ENCODE peak calls at places on chromosomes 7 and 10, in six cellular contexts. B is Panc1, V is transverse colon, Z is HCT116, D is spleen, H is upper lobe of left lung. X is an unnamed sample.
A peak's percentile ranks its signal among the peaks of the same experiment; 100 is the strongest.

GRCh38 chr10:103838851-103839512 is 16.4 kb downstream of the SH3PXD2A start:
- DNase-seq in V (no peak), H (no peak), Z (no peak), B (no peak), D (no peak), X (no peak)

GRCh38 chr7:1675036-1675671 is 5.1 kb downstream of the ELFN1 start:
- DNase-seq in H (peak; percentile 6), Z (no peak), D (no peak), V (no peak), B (no peak), X (no peak)

GRCh38 chr7:29297194-29297890 is 102.8 kb downstream of the CHN2 start:
- DNase-seq in H (no peak), Z (no peak), D (no peak), B (no peak), V (no peak), X (no peak)

GRCh38 chr10:88028654-88029053 is 165.2 kb downstream of the PTEN start:
- DNase-seq in B (no peak), H (no peak), Z (no peak), D (no peak), V (no peak), X (no peak)

GRCh38 chr10:104479906-104480579 is 126.4 kb downstream of the CFAP58 start:
- DNase-seq in H (no peak), V (no peak), B (no peak), Z (no peak), D (no peak), X (no peak)

GRCh38 chr7:157044943-157045660 is 34.6 kb upstream of the MNX1 start:
- DNase-seq in H (no peak), Z (no peak), V (no peak), D (no peak), B (no peak), X (no peak)

GRCh38 chr10:119859422-119860258 is 13.0 kb downstream of the MCMBP start:
- DNase-seq in B (no peak), Z (peak; percentile 59), V (no peak), H (no peak), D (no peak), X (no peak)

GRCh38 chr7:116626886-116627285 is 45.1 kb upstream of the MET start:
- DNase-seq in V (peak; percentile 25), D (no peak), Z (no peak), B (no peak), H (no peak), X (no peak)

GRCh38 chr10:102399217-102400021 is 3.9 kb downstream of the NFKB2 start:
- DNase-seq in B (no peak), H (peak; percentile 93), D (peak; percentile 99), V (peak; percentile 92), Z (peak; percentile 80), X (peak; percentile 85)

GRCh38 chr10:61973923-61974322 is 72.4 kb downstream of the ARID5B start:
- DNase-seq in H (no peak), Z (no peak), B (no peak), D (no peak), V (no peak), X (no peak)

GRCh38 chr10:15106352-15107013 is 9.3 kb downstream of the RPP38 start:
- DNase-seq in B (peak; percentile 57), D (peak; percentile 86), H (peak; percentile 83), V (peak; percentile 82), Z (peak; percentile 50), X (peak; percentile 74)

GRCh38 chr7:27992092-27992491 is 188.5 kb downstream of the JAZF1 start:
- DNase-seq in B (no peak), D (no peak), H (no peak), V (no peak), Z (no peak), X (no peak)

GRCh38 chr7:130560972-130561371 is 69.1 kb downstream of the MEST start:
- DNase-seq in H (no peak), Z (peak; percentile 26), B (peak; percentile 35), V (no peak), D (no peak), X (no peak)

GRCh38 chr7:98733036-98733435 is 116.0 kb downstream of the NPTX2 start:
- DNase-seq in V (peak; percentile 19), H (no peak), D (no peak), B (peak; percentile 25), Z (peak; percentile 85), X (no peak)

GRCh38 chr10:73911553-73912004 is 647 bp downstream of the PLAU start:
- DNase-seq in V (no peak), Z (no peak), B (no peak), H (peak; percentile 39), D (no peak), X (no peak)

GRCh38 chr7:149175150-149175549 is 20.2 kb upstream of the ZNF282 start:
- DNase-seq in B (no peak), H (no peak), Z (no peak), D (no peak), V (no peak), X (no peak)

GRCh38 chr7:149184274-149184673 is 11.1 kb upstream of the ZNF282 start:
- DNase-seq in Z (no peak), V (no peak), D (no peak), B (no peak), H (no peak), X (no peak)

GRCh38 chr7:149179241-149179640 is 16.1 kb upstream of the ZNF282 start:
- DNase-seq in D (no peak), B (no peak), Z (no peak), H (no peak), V (no peak), X (no peak)

GRCh38 chr7:149181136-149181790 is 14.1 kb upstream of the ZNF282 start:
- DNase-seq in V (no peak), D (no peak), B (no peak), H (no peak), Z (no peak), X (no peak)

DNA sequence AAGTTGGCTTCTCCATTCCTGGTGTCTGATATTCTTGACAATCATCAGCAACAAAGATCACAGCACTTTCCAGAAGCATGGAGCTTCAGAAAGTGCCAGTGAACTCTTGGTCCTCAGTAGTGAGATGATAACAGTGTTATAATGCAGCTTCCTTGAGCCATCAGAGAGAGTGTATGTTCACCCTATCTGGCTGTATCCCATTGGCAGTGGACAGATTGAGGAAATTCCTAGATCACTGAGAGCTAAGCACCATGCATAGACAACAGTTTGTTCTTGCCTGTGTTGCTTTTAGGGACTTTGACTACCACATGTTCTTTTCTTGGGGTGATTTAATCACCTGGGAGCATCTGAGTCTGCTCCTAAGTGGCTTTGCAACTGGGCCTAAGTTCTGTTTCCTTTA is 14.6 kb upstream of the ZNF282 start:
- DNase-seq in Z (no peak), B (no peak), H (no peak), V (no peak), D (no peak), X (no peak)
- TF ChIP-seq POLR2AphosphoS5 in Z (no peak), B (no peak), H (no peak), V (no peak), D (no peak), X (no peak)

GRCh38 chr7:31794851-31795250 is 107.8 kb downstream of the PPP1R17 start:
- DNase-seq in Z (no peak), V (no peak), D (no peak), B (no peak), H (no peak), X (no peak)

GRCh38 chr7:31785081-31785480 is 98.1 kb downstream of the PPP1R17 start:
- DNase-seq in V (no peak), D (no peak), B (no peak), H (no peak), Z (no peak), X (no peak)

GRCh38 chr7:31788445-31788844 is 101.4 kb downstream of the PPP1R17 start:
- DNase-seq in H (no peak), B (no peak), D (no peak), Z (no peak), V (no peak), X (no peak)

GRCh38 chr7:31791881-31792280 is 104.9 kb downstream of the PPP1R17 start:
- DNase-seq in V (no peak), B (no peak), Z (no peak), D (no peak), H (no peak), X (no peak)

DNA sequence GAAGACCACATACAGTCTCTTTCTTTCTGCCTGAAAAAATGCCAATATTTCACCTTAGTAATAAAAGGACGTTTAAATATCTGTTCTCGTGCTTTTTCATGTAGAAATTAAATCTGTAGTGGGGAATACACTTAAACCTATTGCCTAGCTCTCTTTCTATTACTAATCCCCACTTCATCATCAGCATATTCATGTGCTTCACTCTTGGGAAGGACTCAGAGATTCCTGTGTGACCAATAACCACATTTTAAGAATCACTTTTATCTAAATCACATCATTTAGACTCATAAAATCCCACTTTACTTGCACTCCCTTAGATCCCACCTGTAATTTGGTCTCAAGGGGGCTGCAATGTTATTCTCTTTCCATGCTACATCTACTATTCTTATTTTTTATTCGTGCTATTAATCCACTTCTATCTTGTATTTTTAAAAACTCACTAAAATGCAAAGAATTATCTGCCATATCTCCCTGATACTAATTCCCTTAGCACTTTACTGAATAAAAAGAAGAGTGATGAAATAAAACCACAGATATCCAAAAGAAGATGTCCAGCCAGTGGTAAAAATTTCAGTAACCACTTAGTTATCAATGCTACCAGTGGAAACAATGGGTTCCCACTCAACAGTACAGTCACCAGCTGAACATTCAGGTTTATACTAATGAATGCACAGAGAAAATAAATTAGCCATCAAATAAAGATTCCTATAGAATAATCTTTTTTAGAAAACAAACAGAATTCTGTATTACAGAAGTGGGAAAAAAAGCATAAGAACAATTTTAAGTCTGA is 102.1 kb downstream of the PPP1R17 start:
- DNase-seq in Z (no peak), B (no peak), D (no peak), H (no peak), V (no peak), X (no peak)
- H3K27ac ChIP-seq in Z (no peak overlapping the region), B (no peak overlapping the region), D (no peak overlapping the region), H (no peak overlapping the region), V (no peak overlapping the region), X (no peak overlapping the region)

DNA sequence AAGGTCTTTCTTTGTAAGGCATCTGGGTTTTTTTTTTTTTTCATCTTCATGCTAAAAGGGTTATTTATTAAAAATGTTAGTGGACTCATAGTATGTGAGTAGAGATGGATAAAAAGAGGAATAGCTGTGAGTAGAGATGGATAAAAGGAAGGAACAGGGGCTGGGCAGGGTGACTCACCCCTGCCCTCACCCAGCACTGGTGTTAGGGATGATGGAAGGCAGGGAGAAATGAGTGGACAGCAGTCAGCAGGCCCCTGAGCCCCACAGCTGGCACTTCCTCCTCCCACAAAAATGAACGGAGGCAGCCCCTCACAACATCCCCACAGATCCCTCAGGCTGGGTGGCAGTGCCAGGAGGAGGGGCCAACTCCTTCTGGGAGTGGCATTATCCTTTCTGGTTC is 39.3 kb downstream of the ANTXRL start:
- DNase-seq in B (no peak), D (no peak), V (no peak), Z (no peak), H (no peak), X (no peak)
- H3K9me3 ChIP-seq in B (no peaks in the 10 kb centered on the region), D (no peaks in the 10 kb centered on the region), V (no peaks in the 10 kb centered on the region), Z (no peaks in the 10 kb centered on the region), H (no peaks in the 10 kb centered on the region), X (no peaks in the 10 kb centered on the region)

GRCh38 chr10:117441366-117441765 is 66.1 kb upstream of the PDZD8 start:
- DNase-seq in D (no peak), Z (no peak), V (no peak), H (no peak), B (no peak), X (no peak)

GRCh38 chr10:117441812-117442443 is 66.7 kb upstream of the PDZD8 start:
- DNase-seq in D (peak; percentile 75), H (peak; percentile 29), Z (no peak), B (no peak), V (no peak), X (no peak)

GRCh38 chr10:117442521-117442920 is 67.3 kb upstream of the PDZD8 start:
- DNase-seq in B (no peak), H (no peak), D (peak; percentile 56), V (no peak), Z (no peak), X (no peak)

GRCh38 chr10:117442944-117443676 is 67.9 kb upstream of the PDZD8 start:
- DNase-seq in H (peak; percentile 83), B (no peak), V (peak; percentile 85), D (peak; percentile 92), Z (peak; percentile 83), X (peak; percentile 68)

GRCh38 chr10:117439243-117439912 is 64.1 kb upstream of the PDZD8 start:
- DNase-seq in V (peak; percentile 27), B (no peak), Z (no peak), D (no peak), H (no peak), X (no peak)
- TF ChIP-seq POLR2AphosphoS5 in V (peak; percentile 57), B (no peak), Z (no peak), D (no peak), H (no peak), X (no peak)